ENCODE peak calls at places on chromosomes 6 and 20, in seven cellular contexts. U is ovary, B is IMR-90, Q is HCT116, R is breast epithelium, A is tibial nerve, C is uterus. P is an unnamed sample. For H3K36me3, the result is how much of the 10 kb centered on the place peaks cover.

GRCh38 chr6:146546440-146546839 is 2.8 kb downstream of the RAB32 start:
- DNase-seq in B (peak), U (no peak), A (no peak), R (peak), Q (no peak), C (peak), P (no peak)

GRCh38 chr6:76776876-76777275 is 686.4 kb downstream of the HTR1B start:
- DNase-seq in U (no peak), A (no peak), C (no peak), Q (no peak), R (no peak), B (no peak), P (no peak)

GRCh38 chr6:32816746-32817204 is at the start of gene HLA-DOB:
- DNase-seq in A (no peak), B (peak), U (no peak), Q (peak), R (peak), C (no peak), P (no peak)

GRCh38 chr20:40993794-40994540 is 34.7 kb upstream of the TOP1 start:
- DNase-seq in R (no peak), Q (no peak), A (no peak), C (no peak), B (peak), U (no peak), P (no peak)

GRCh38 chr6:150857062-150857905 is 8.2 kb upstream of the MTHFD1L start:
- DNase-seq in B (peak), U (no peak), Q (peak), A (no peak), R (peak), C (peak), P (no peak)

GRCh38 chr6:10175330-10175729 is 239.5 kb downstream of the TFAP2A start:
- DNase-seq in U (no peak), A (no peak), R (no peak), Q (no peak), B (no peak), C (no peak), P (no peak)

GRCh38 chr6:133637874-133638273 is 251.0 kb upstream of the TCF21 start:
- DNase-seq in R (no peak), A (no peak), U (peak), B (no peak), Q (no peak), C (no peak), P (no peak)

GRCh38 chr20:29740601-29740950 is 1516.9 kb upstream of the DEFB115 start:
- DNase-seq in A (no peak), B (no peak), Q (no peak), U (no peak), R (no peak), C (no peak), P (no peak)

GRCh38 chr6:106979435-106979884 is 4.9 kb upstream of the CD24 start:
- DNase-seq in R (peak), Q (peak), A (peak), U (peak), C (peak), B (peak), P (peak)

GRCh38 chr6:135310291-135310690 is 129.2 kb downstream of the MYB start:
- DNase-seq in A (no peak), B (no peak), R (no peak), Q (no peak), C (no peak), U (no peak), P (no peak)

DNA sequence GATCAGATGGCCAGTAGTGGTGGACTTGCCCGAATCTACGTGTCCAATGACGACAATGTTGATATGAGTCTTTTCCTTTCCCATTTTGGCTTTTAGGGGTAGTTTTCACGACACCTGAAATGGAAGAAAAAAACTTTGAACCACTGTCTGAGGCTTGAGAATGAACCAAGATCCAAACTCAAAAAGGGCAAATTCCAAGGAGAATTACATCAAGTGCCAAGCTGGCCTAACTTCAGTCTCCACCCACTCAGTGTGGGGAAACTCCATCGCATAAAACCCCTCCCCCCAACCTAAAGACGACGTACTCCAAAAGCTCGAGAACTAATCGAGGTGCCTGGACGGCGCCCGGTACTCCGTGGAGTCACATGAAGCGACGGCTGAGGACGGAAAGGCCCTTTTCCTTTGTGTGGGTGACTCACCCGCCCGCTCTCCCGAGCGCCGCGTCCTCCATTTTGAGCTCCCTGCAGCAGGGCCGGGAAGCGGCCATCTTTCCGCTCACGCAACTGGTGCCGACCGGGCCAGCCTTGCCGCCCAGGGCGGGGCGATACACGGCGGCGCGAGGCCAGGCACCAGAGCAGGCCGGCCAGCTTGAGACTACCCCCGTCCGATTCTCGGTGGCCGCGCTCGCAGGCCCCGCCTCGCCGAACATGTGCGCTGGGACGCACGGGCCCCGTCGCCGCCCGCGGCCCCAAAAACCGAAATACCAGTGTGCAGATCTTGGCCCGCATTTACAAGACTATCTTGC is 717 bp downstream of the EEF1A1 start:
- DNase-seq in A (peak), R (peak), B (peak), Q (no peak), C (peak), U (peak), P (peak)
- TF ChIP-seq POLR2A in A (no peak), R (no peak), B (no peak), Q (no peak), C (no peak), U (peak), P (no peak)

GRCh38 chr20:5871720-5872410 is 78.5 kb downstream of the TRMT6 start:
- DNase-seq in B (no peak), R (no peak), U (no peak), A (no peak), Q (no peak), C (no peak), P (no peak)
- H3K36me3 ChIP-seq in B (under half), R (under half), U (under half), A (under half), Q (under half), C (under half), P (under half)

GRCh38 chr6:158795516-158795915 is 23.7 kb downstream of the EZR start:
- DNase-seq in Q (no peak), C (no peak), B (no peak), U (no peak), A (no peak), R (no peak), P (no peak)
- TF ChIP-seq POLR2A in Q (no peak), C (no peak), B (no peak), U (no peak), A (no peak), R (no peak), P (no peak)

GRCh38 chr6:142414462-142414861 is 112.7 kb downstream of the ADGRG6 start:
- DNase-seq in B (no peak), U (no peak), Q (no peak), A (no peak), R (no peak), C (no peak), P (no peak)

GRCh38 chr6:142420822-142421221 is 119.0 kb downstream of the ADGRG6 start:
- DNase-seq in B (no peak), C (no peak), Q (no peak), U (no peak), R (no peak), A (no peak), P (no peak)

GRCh38 chr6:142416179-142416578 is 114.4 kb downstream of the ADGRG6 start:
- DNase-seq in C (no peak), Q (no peak), U (no peak), R (no peak), B (peak), A (no peak), P (no peak)

GRCh38 chr6:142419071-142419470 is 117.3 kb downstream of the ADGRG6 start:
- DNase-seq in C (no peak), B (no peak), R (no peak), Q (no peak), A (no peak), U (no peak), P (no peak)

DNA sequence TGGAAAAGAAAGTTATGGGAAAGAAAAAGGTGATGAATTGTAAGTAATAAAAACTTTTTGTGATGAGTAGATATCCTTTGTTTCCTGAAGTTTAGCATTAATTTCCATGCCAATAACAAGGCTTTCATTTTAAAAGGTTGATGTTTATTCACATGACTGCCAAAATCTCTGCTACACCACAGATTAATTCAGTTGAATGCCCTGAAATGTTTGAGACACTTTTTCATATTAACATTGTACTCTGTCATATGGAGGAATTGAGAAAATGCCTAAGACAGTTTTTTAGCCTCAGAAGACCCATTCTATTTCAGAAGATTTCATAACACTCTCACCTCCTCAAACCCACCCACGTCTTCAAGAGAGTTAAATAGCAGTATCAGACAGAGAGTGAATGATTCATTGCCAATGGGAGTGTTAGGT is 115.5 kb downstream of the ADGRG6 start:
- DNase-seq in C (no peak), U (no peak), Q (no peak), A (no peak), R (no peak), B (no peak), P (no peak)
- H3K36me3 ChIP-seq in C (under half), U (under half), Q (under half), A (under half), R (under half), B (under half), P (under half)

DNA sequence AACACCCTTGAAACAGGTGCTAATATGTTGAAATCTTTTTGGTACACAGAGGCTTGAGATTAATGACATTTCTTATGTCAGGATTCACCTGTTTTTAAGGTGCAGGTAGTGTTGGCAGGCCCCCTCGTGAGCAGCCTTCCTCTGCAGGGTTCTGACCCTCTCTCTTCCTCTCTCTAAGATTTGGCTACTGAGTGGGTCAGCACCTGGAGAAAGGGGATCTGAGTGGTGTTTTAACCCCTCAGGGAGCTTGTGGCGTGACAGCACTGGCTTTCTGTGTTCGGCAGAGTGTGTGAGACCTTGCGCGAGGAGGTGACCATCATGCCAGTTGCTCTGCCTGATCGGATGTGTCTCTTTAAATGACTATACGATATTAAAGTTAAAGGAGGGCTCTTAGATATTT is 37.1 kb downstream of the HIVEP1 start:
- DNase-seq in C (no peak), Q (no peak), A (no peak), U (no peak), R (no peak), B (no peak), P (no peak)
- TF ChIP-seq POLR2A in C (no peak), Q (no peak), A (no peak), U (no peak), R (no peak), B (no peak), P (no peak)

GRCh38 chr20:31705598-31706597 is 16.8 kb downstream of the BCL2L1 start:
- DNase-seq in B (no peak), A (no peak), C (no peak), Q (no peak), U (no peak), R (no peak), P (no peak)

GRCh38 chr20:31705191-31705590 is 17.5 kb downstream of the BCL2L1 start:
- DNase-seq in C (no peak), B (no peak), Q (no peak), R (no peak), A (no peak), U (no peak), P (no peak)

GRCh38 chr20:31706607-31707257 is 15.9 kb downstream of the BCL2L1 start:
- DNase-seq in B (no peak), Q (no peak), U (no peak), A (no peak), C (no peak), R (no peak), P (peak)

GRCh38 chr20:31707258-31707615 is 15.4 kb downstream of the BCL2L1 start:
- DNase-seq in A (no peak), R (no peak), U (no peak), Q (no peak), B (no peak), C (no peak), P (no peak)

DNA sequence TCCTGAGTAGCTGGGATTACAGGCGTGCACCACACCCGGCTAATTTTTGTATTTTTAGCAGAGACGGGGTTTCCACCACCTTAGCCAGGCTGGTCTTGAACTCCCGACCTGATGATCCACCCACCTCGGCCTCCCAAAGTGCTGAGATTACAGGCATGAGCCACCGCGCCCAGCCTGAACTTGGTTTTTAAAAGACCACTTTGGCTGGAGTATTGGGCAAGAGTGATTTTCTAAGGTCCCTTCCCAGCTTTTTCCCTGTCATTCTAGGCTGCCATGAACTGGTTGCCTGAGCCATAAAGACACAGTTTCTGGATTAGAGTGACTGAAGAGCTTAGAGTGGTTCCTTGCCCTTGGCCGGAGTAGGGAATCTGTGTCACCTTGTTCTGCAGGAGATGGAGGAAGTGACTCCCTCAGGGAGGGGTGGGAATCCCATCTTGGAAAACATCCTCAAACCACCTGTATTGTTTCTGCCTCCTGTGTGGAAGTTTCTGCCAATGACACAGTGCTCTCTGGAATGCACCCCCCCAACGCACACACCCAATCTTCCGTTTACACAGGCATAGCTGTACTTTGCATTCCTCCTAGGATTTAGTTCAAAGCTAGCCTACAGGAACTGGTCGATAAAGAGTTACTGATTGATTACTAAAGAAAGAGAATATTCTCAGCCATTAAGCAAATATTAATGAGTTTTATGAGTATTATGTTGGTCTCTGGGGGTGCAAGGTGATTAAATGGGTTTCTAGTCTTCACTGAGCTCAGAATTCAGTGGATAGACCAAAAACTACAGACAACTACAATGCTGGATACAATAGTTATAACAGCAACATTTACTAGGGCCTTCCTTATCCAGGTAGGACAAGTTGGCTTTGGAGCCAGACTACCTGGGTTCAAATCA is 18.2 kb downstream of the BCL2L1 start:
- DNase-seq in Q (peak), U (no peak), C (peak), R (peak), A (no peak), B (peak), P (peak)
- H3K36me3 ChIP-seq in Q (under half), U (under half), C (under half), R (under half), A (under half), B (under half), P (under half)

GRCh38 chr6:149484733-149485700 is at the start of gene ZC3H12D:
- DNase-seq in A (no peak), U (no peak), Q (peak), B (peak), C (no peak), R (no peak), P (peak)
- TF ChIP-seq POLR2A in A (no peak), U (no peak), Q (no peak), B (no peak), C (no peak), R (no peak), P (no peak)